ENCODE peak calls at places on chromosomes 13 and 19, in five cellular contexts. One of them, this sample, is unnamed. For H3K36me3, the result is how much of the 10 kb centered on the place peaks cover.

GRCh38 chr13:41914552-41914951 is 46.4 kb downstream of the VWA8 start:
- DNase-seq in adrenal gland: no peak
- DNase-seq in tibial nerve: no peak
- DNase-seq in left ventricle myocardium inferior: no peak
- DNase-seq in prostate gland: no peak
- DNase-seq in this sample: no peak

GRCh38 chr13:21371011-21371410 is 88.1 kb downstream of the ZDHHC20 start:
- DNase-seq in adrenal gland: no peak
- DNase-seq in tibial nerve: no peak
- DNase-seq in left ventricle myocardium inferior: no peak
- DNase-seq in prostate gland: no peak
- DNase-seq in this sample: no peak

GRCh38 chr19:51094696-51095279 is 12.1 kb upstream of the KLK14 start:
- DNase-seq in adrenal gland: no peak
- DNase-seq in tibial nerve: no peak
- DNase-seq in left ventricle myocardium inferior: no peak
- DNase-seq in prostate gland: no peak
- DNase-seq in this sample: no peak

GRCh38 chr13:43237616-43238015 is 214.2 kb downstream of the DNAJC15 start:
- DNase-seq in adrenal gland: no peak
- DNase-seq in tibial nerve: no peak
- DNase-seq in left ventricle myocardium inferior: no peak
- DNase-seq in prostate gland: no peak
- DNase-seq in this sample: no peak

GRCh38 chr13:109698779-109699178 is 87.6 kb downstream of the IRS2 start:
- DNase-seq in adrenal gland: no peak
- DNase-seq in tibial nerve: no peak
- DNase-seq in left ventricle myocardium inferior: no peak
- DNase-seq in prostate gland: no peak
- DNase-seq in this sample: no peak

GRCh38 chr13:43614063-43614462 is 172.7 kb downstream of the ENOX1 start:
- DNase-seq in adrenal gland: no peak
- DNase-seq in tibial nerve: no peak
- DNase-seq in left ventricle myocardium inferior: no peak
- DNase-seq in prostate gland: no peak
- DNase-seq in this sample: no peak

GRCh38 chr13:24148414-24149305 is 11.9 kb upstream of the SPATA13 start:
- DNase-seq in adrenal gland: peak
- DNase-seq in tibial nerve: no peak
- DNase-seq in left ventricle myocardium inferior: no peak
- DNase-seq in prostate gland: peak
- DNase-seq in this sample: no peak

GRCh38 chr13:23321534-23322241 is 111.8 kb downstream of the SACS start:
- DNase-seq in adrenal gland: peak
- DNase-seq in tibial nerve: peak
- DNase-seq in left ventricle myocardium inferior: peak
- DNase-seq in prostate gland: no peak
- DNase-seq in this sample: no peak

GRCh38 chr19:38193445-38193844 is 30.6 kb downstream of the DPF1 start:
- DNase-seq in adrenal gland: no peak
- DNase-seq in tibial nerve: no peak
- DNase-seq in left ventricle myocardium inferior: no peak
- DNase-seq in prostate gland: no peak
- DNase-seq in this sample: no peak

GRCh38 chr19:18130523-18131242 is 22.3 kb upstream of the PIK3R2 start:
- DNase-seq in adrenal gland: no peak
- DNase-seq in tibial nerve: no peak
- DNase-seq in left ventricle myocardium inferior: no peak
- DNase-seq in prostate gland: no peak
- DNase-seq in this sample: no peak

GRCh38 chr13:79336971-79337370 is 69.1 kb downstream of the RBM26 start:
- DNase-seq in adrenal gland: no peak
- DNase-seq in tibial nerve: no peak
- DNase-seq in left ventricle myocardium inferior: no peak
- DNase-seq in prostate gland: no peak
- DNase-seq in this sample: no peak
- H3K36me3 ChIP-seq in adrenal gland: half or more
- H3K36me3 ChIP-seq in tibial nerve: under half
- H3K36me3 ChIP-seq in left ventricle myocardium inferior: half or more
- H3K36me3 ChIP-seq in prostate gland: under half
- H3K36me3 ChIP-seq in this sample: under half

GRCh38 chr19:27775395-27775794 is 1437.6 kb downstream of the UQCRFS1 start:
- DNase-seq in adrenal gland: no peak
- DNase-seq in tibial nerve: no peak
- DNase-seq in left ventricle myocardium inferior: no peak
- DNase-seq in prostate gland: no peak
- DNase-seq in this sample: no peak

GRCh38 chr19:27776020-27776419 is 1436.9 kb downstream of the UQCRFS1 start:
- DNase-seq in adrenal gland: no peak
- DNase-seq in tibial nerve: no peak
- DNase-seq in left ventricle myocardium inferior: no peak
- DNase-seq in prostate gland: no peak
- DNase-seq in this sample: no peak

GRCh38 chr19:27774337-27774736 is 1438.6 kb downstream of the UQCRFS1 start:
- DNase-seq in adrenal gland: no peak
- DNase-seq in tibial nerve: no peak
- DNase-seq in left ventricle myocardium inferior: no peak
- DNase-seq in prostate gland: no peak
- DNase-seq in this sample: no peak

GRCh38 chr19:27773318-27774094 is 1439.4 kb downstream of the UQCRFS1 start:
- DNase-seq in adrenal gland: no peak
- DNase-seq in tibial nerve: no peak
- DNase-seq in left ventricle myocardium inferior: no peak
- DNase-seq in prostate gland: no peak
- DNase-seq in this sample: no peak

DNA sequence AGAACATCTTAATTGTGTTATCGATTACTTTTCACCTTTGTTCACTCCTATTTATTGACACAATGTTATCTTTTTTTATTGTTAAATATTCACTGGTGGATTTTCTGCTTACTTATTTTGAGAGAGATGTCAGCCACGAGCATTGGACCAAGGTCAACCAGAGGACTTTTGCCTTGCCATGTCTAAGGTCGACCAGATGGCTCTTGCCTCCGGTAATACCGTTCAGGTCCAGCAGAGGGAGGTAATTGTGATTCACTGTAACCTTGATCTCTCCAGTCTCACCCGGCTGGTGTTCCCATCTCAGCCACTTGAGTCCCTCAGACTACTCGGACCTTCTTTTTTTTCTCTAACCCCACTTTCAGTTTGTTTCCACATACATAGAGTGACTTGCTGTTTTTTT is 1438.1 kb downstream of the UQCRFS1 start:
- DNase-seq in adrenal gland: no peak
- DNase-seq in tibial nerve: no peak
- DNase-seq in left ventricle myocardium inferior: no peak
- DNase-seq in prostate gland: no peak
- DNase-seq in this sample: no peak
- TF ChIP-seq CTCF in adrenal gland: peak
- TF ChIP-seq CTCF in tibial nerve: no peak
- TF ChIP-seq CTCF in left ventricle myocardium inferior: peak
- TF ChIP-seq CTCF in prostate gland: no peak
- TF ChIP-seq CTCF in this sample: no peak

GRCh38 chr13:39025433-39025839 is 12.5 kb downstream of the PROSER1 start:
- DNase-seq in adrenal gland: no peak
- DNase-seq in tibial nerve: no peak
- DNase-seq in left ventricle myocardium inferior: no peak
- DNase-seq in prostate gland: peak
- DNase-seq in this sample: no peak
- H3K36me3 ChIP-seq in adrenal gland: half or more
- H3K36me3 ChIP-seq in tibial nerve: under half
- H3K36me3 ChIP-seq in left ventricle myocardium inferior: half or more
- H3K36me3 ChIP-seq in prostate gland: under half
- H3K36me3 ChIP-seq in this sample: half or more

GRCh38 chr19:28469544-28469943 is 743.4 kb downstream of the UQCRFS1 start:
- DNase-seq in adrenal gland: no peak
- DNase-seq in tibial nerve: no peak
- DNase-seq in left ventricle myocardium inferior: no peak
- DNase-seq in prostate gland: no peak
- DNase-seq in this sample: no peak

GRCh38 chr19:28472111-28472510 is 740.8 kb downstream of the UQCRFS1 start:
- DNase-seq in adrenal gland: no peak
- DNase-seq in tibial nerve: no peak
- DNase-seq in left ventricle myocardium inferior: no peak
- DNase-seq in prostate gland: no peak
- DNase-seq in this sample: no peak

GRCh38 chr19:28465317-28466086 is 747.4 kb downstream of the UQCRFS1 start:
- DNase-seq in adrenal gland: no peak
- DNase-seq in tibial nerve: no peak
- DNase-seq in left ventricle myocardium inferior: no peak
- DNase-seq in prostate gland: no peak
- DNase-seq in this sample: no peak

GRCh38 chr19:28466107-28467045 is 746.6 kb downstream of the UQCRFS1 start:
- DNase-seq in adrenal gland: peak
- DNase-seq in tibial nerve: peak
- DNase-seq in left ventricle myocardium inferior: peak
- DNase-seq in prostate gland: peak
- DNase-seq in this sample: no peak

DNA sequence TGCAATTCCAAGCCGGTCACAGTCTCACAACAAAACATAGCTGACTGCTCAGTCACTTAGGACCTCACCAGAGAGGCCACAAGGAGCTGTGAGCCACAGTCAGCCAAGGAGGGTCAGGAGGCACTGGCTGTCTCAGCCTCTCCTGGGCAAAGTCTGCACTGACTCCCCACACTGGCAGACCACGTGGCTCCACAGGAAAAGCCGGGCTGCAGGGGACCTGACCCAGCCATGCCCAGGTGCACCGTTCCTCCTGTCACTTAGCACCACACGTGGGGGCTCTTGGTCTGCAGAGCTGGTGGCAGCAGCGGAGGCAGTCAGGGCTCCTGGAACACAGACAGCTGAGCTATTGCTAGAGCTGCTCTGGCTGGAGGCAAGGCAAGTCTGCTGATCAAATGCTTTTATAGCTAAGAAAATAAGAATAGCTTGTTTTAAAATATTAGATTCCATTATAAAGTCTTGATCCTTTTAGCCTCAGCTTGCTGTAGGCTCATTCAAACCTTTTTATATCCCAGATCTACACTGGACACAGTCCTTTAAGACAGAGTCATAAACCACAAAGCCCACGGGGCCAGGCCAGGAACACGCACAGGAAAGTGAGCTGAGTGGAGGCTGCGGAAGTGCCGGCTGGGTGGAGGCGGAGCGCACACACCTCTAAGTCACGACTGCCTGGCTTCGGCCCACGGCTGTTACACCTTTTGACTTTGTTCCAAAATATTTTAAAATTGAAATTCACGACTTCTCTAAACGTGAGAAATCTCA is 744.1 kb downstream of the UQCRFS1 start:
- DNase-seq in adrenal gland: no peak
- DNase-seq in tibial nerve: no peak
- DNase-seq in left ventricle myocardium inferior: no peak
- DNase-seq in prostate gland: no peak
- DNase-seq in this sample: no peak
- TF ChIP-seq CTCF in adrenal gland: no peak
- TF ChIP-seq CTCF in tibial nerve: no peak
- TF ChIP-seq CTCF in left ventricle myocardium inferior: no peak
- TF ChIP-seq CTCF in prostate gland: no peak
- TF ChIP-seq CTCF in this sample: no peak

GRCh38 chr13:91368676-91369425 is 21.4 kb downstream of the MIR17HG start:
- DNase-seq in adrenal gland: no peak
- DNase-seq in tibial nerve: no peak
- DNase-seq in left ventricle myocardium inferior: no peak
- DNase-seq in prostate gland: no peak
- DNase-seq in this sample: no peak
- H3K36me3 ChIP-seq in adrenal gland: under half
- H3K36me3 ChIP-seq in tibial nerve: under half
- H3K36me3 ChIP-seq in left ventricle myocardium inferior: under half
- H3K36me3 ChIP-seq in prostate gland: under half
- H3K36me3 ChIP-seq in this sample: under half

DNA sequence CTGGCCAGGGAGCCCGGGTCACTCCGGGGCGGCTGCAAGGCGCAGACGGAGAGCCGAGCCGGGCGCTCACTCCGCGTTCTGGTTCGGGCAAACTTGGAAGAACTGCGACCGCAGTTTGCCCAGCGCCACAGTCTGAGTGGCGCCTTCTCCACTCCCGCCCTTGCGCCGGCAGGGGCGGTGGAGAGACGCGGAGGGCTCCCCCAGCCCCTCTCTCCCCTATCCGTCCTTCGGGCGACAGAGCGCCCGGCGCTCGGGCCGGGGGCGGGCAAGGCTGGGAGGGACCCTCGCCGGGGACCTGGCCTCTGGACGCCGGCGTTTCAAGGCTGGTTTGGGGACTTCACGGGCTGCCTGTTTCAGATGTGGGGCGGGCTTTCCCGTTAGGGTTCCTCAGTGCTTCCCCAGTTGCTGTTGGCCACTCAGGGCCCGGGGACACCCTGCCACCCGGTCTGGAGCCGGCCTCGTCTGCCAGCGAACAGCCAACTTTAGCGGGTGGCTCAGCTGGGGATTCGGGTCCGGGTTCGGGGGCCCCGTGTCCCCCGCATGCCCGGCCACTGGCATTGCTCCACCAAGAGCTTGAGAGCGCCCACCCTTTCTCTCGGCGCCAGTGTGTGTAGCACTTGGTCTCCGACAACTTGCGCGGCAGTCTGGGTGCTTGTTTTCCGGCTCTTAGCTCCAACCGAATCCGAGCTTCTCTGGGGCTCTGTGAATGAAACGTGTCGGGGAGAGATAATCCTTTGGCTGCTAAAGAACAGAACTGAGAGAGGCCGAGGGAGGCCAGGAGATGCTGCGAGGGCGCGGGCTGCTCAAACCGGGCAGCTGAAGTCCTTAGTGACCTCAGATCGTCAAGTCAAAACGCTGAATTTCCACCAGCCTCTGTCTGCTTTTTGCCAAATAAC is 1.5 kb downstream of the GPC6 start:
- DNase-seq in adrenal gland: peak
- DNase-seq in tibial nerve: peak
- DNase-seq in left ventricle myocardium inferior: peak
- DNase-seq in prostate gland: peak
- DNase-seq in this sample: peak
- TF ChIP-seq CTCF in adrenal gland: peak
- TF ChIP-seq CTCF in tibial nerve: peak
- TF ChIP-seq CTCF in left ventricle myocardium inferior: peak
- TF ChIP-seq CTCF in prostate gland: no peak
- TF ChIP-seq CTCF in this sample: peak

DNA sequence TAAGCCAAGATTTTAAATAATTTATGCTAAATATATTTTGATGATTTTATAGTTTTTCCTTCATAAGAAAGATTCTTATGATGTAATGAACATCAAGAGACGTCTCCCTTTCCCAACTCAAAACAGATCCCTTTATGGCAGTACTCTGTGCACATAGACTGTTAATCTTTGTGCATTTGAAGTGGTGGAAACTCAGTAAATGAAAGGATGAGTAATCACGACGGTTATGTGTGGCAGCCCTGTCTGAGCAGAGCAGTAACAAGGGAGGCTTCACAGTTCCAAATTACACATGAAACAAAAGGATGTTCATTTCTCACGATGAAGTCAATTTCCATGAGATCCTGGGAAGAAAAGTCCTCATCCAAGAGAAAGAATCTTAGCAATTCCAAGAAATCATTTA is 498.1 kb downstream of the KLF5 start:
- DNase-seq in adrenal gland: no peak
- DNase-seq in tibial nerve: no peak
- DNase-seq in left ventricle myocardium inferior: no peak
- DNase-seq in prostate gland: no peak
- DNase-seq in this sample: no peak
- H3K36me3 ChIP-seq in adrenal gland: under half
- H3K36me3 ChIP-seq in tibial nerve: under half
- H3K36me3 ChIP-seq in left ventricle myocardium inferior: under half
- H3K36me3 ChIP-seq in prostate gland: under half
- H3K36me3 ChIP-seq in this sample: under half

This sample was measured in ascending aorta.